ENCODE peak calls at places on chromosomes 7 and 10, in six cellular contexts. One of them, this sample, is unnamed.

GRCh38 chr10:103554488-103555320 is 61.2 kb downstream of the NEURL1 start:
- DNase-seq in endothelial cell: no peak
- DNase-seq in GM23338: peak
- DNase-seq in B cell: no peak
- DNase-seq in mammary epithelial cell: peak
- DNase-seq in RWPE1: peak
- DNase-seq in this sample: no peak

GRCh38 chr7:50369408-50370026 is 65.0 kb downstream of the IKZF1 start:
- DNase-seq in endothelial cell: peak
- DNase-seq in GM23338: peak
- DNase-seq in B cell: peak
- DNase-seq in mammary epithelial cell: peak
- DNase-seq in RWPE1: peak
- DNase-seq in this sample: no peak

GRCh38 chr7:151129882-151130591 is 37.5 kb downstream of the GBX1 start:
- DNase-seq in endothelial cell: no peak
- DNase-seq in GM23338: no peak
- DNase-seq in B cell: no peak
- DNase-seq in mammary epithelial cell: no peak
- DNase-seq in RWPE1: no peak
- DNase-seq in this sample: no peak

GRCh38 chr7:151822541-151823181 is 54.3 kb downstream of the PRKAG2 start:
- DNase-seq in endothelial cell: no peak
- DNase-seq in GM23338: no peak
- DNase-seq in B cell: no peak
- DNase-seq in mammary epithelial cell: no peak
- DNase-seq in RWPE1: no peak
- DNase-seq in this sample: no peak

GRCh38 chr10:43197834-43198681 is 59.8 kb downstream of the CSGALNACT2 start:
- DNase-seq in endothelial cell: peak
- DNase-seq in GM23338: peak
- DNase-seq in B cell: no peak
- DNase-seq in mammary epithelial cell: no peak
- DNase-seq in RWPE1: no peak
- DNase-seq in this sample: no peak

GRCh38 chr7:151115121-151115835 is 29.0 kb downstream of the AGAP3 start:
- DNase-seq in endothelial cell: peak
- DNase-seq in GM23338: peak
- DNase-seq in B cell: no peak
- DNase-seq in mammary epithelial cell: peak
- DNase-seq in RWPE1: no peak
- DNase-seq in this sample: no peak

GRCh38 chr7:1735262-1735661 is 65.2 kb downstream of the ELFN1 start:
- DNase-seq in endothelial cell: no peak
- DNase-seq in GM23338: no peak
- DNase-seq in B cell: no peak
- DNase-seq in mammary epithelial cell: no peak
- DNase-seq in RWPE1: no peak
- DNase-seq in this sample: no peak

GRCh38 chr10:99548041-99548530 is 15.3 kb downstream of the NKX2-3 start:
- DNase-seq in endothelial cell: peak
- DNase-seq in GM23338: peak
- DNase-seq in B cell: no peak
- DNase-seq in mammary epithelial cell: peak
- DNase-seq in RWPE1: no peak
- DNase-seq in this sample: no peak

GRCh38 chr10:51007781-51008180 is 66.5 kb upstream of the PRKG1 start:
- DNase-seq in endothelial cell: no peak
- DNase-seq in GM23338: no peak
- DNase-seq in B cell: no peak
- DNase-seq in mammary epithelial cell: peak
- DNase-seq in RWPE1: no peak
- DNase-seq in this sample: no peak

GRCh38 chr7:120805636-120806388 is 52.1 kb downstream of the TSPAN12 start:
- DNase-seq in endothelial cell: peak
- DNase-seq in GM23338: peak
- DNase-seq in B cell: peak
- DNase-seq in mammary epithelial cell: peak
- DNase-seq in RWPE1: peak
- DNase-seq in this sample: no peak

GRCh38 chr10:131934769-131935168 is 34.0 kb downstream of the PPP2R2D start:
- DNase-seq in endothelial cell: no peak
- DNase-seq in GM23338: no peak
- DNase-seq in B cell: no peak
- DNase-seq in mammary epithelial cell: no peak
- DNase-seq in RWPE1: no peak
- DNase-seq in this sample: no peak

GRCh38 chr10:95290446-95290800 is 380 bp downstream of the PDLIM1 start:
- DNase-seq in endothelial cell: no peak
- DNase-seq in GM23338: peak
- DNase-seq in B cell: no peak
- DNase-seq in mammary epithelial cell: no peak
- DNase-seq in RWPE1: no peak
- DNase-seq in this sample: no peak

GRCh38 chr7:71828361-71828760 is 583.8 kb downstream of the CALN1 start:
- DNase-seq in endothelial cell: no peak
- DNase-seq in GM23338: no peak
- DNase-seq in B cell: no peak
- DNase-seq in mammary epithelial cell: no peak
- DNase-seq in RWPE1: no peak
- DNase-seq in this sample: no peak

GRCh38 chr7:157228864-157229422 is 90.2 kb downstream of the UBE3C start:
- DNase-seq in endothelial cell: peak
- DNase-seq in GM23338: peak
- DNase-seq in B cell: no peak
- DNase-seq in mammary epithelial cell: no peak
- DNase-seq in RWPE1: no peak
- DNase-seq in this sample: no peak
- TF ChIP-seq CTCF in endothelial cell: no peak
- TF ChIP-seq CTCF in GM23338: peak
- TF ChIP-seq CTCF in B cell: no peak
- TF ChIP-seq CTCF in mammary epithelial cell: peak
- TF ChIP-seq CTCF in RWPE1: peak
- TF ChIP-seq CTCF in this sample: peak

GRCh38 chr10:125629758-125630376 is 53.1 kb downstream of the TEX36 start:
- DNase-seq in endothelial cell: no peak
- DNase-seq in GM23338: peak
- DNase-seq in B cell: no peak
- DNase-seq in mammary epithelial cell: peak
- DNase-seq in RWPE1: peak
- DNase-seq in this sample: no peak
- TF ChIP-seq CTCF in endothelial cell: peak
- TF ChIP-seq CTCF in GM23338: peak
- TF ChIP-seq CTCF in B cell: no peak
- TF ChIP-seq CTCF in mammary epithelial cell: peak
- TF ChIP-seq CTCF in RWPE1: peak
- TF ChIP-seq CTCF in this sample: peak

GRCh38 chr10:35576730-35577129 is 28.4 kb upstream of the GJD4 start:
- DNase-seq in endothelial cell: no peak
- DNase-seq in GM23338: no peak
- DNase-seq in B cell: no peak
- DNase-seq in mammary epithelial cell: no peak
- DNase-seq in RWPE1: no peak
- DNase-seq in this sample: no peak
- TF ChIP-seq CTCF in endothelial cell: no peak
- TF ChIP-seq CTCF in GM23338: no peak
- TF ChIP-seq CTCF in B cell: no peak
- TF ChIP-seq CTCF in mammary epithelial cell: no peak
- TF ChIP-seq CTCF in RWPE1: no peak
- TF ChIP-seq CTCF in this sample: no peak

DNA sequence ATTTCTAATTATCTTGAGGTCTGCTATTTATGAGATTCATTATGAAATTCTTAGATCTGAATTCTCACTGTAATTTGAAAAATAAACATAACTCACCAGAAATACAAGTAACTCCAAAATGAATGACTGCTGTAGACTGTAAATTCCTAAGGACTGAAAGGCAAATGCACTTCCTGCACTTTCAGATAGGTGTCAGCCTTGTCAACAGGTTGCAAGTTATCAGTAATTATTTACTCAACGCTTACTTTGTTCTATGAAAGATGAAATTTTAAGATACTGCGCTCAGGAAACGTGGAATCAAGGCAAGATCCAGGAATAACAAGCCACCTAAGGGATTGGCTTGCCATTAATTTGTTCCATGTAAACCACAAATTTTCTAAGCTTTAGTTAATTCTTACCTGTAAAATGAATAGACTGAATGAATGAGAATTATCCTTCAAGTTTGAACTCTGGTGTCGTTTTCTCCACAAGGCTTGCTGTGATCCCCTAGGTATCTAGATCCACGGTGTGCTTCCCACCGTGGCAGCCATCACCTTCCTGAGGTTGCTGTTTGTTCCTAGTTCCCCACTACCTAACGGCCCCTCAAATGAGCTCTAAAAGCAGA is 12.6 kb downstream of the DHX32 start:
- DNase-seq in endothelial cell: peak
- DNase-seq in GM23338: peak
- DNase-seq in B cell: no peak
- DNase-seq in mammary epithelial cell: peak
- DNase-seq in RWPE1: peak
- DNase-seq in this sample: no peak
- TF ChIP-seq CTCF in endothelial cell: peak
- TF ChIP-seq CTCF in GM23338: peak
- TF ChIP-seq CTCF in B cell: peak
- TF ChIP-seq CTCF in mammary epithelial cell: peak
- TF ChIP-seq CTCF in RWPE1: peak
- TF ChIP-seq CTCF in this sample: peak

This sample was measured in natural killer cell.